ENCODE peak calls at places on chromosomes 11 and 22, in five cellular contexts. One of them, this sample, is unnamed.

GRCh38 chr11:128929468-128929867 is 13.2 kb downstream of the TP53AIP1 start:
- DNase-seq in K562: no peak
- DNase-seq in SK-N-SH: no peak
- DNase-seq in IMR-90: peak; percentile 18
- DNase-seq in GM12878: no peak
- DNase-seq in this sample: no peak

GRCh38 chr11:28169816-28170215 is 61.6 kb downstream of the METTL15 start:
- DNase-seq in SK-N-SH: no peak
- DNase-seq in IMR-90: peak; percentile 71
- DNase-seq in GM12878: no peak
- DNase-seq in K562: no peak
- DNase-seq in this sample: no peak

GRCh38 chr11:116696381-116696941 is 76.3 kb downstream of the BUD13 start:
- DNase-seq in K562: no peak
- DNase-seq in IMR-90: no peak
- DNase-seq in GM12878: no peak
- DNase-seq in SK-N-SH: peak; percentile 21
- DNase-seq in this sample: no peak

GRCh38 chr22:32805586-32805881 is 4.0 kb downstream of the TIMP3 start:
- DNase-seq in SK-N-SH: no peak
- DNase-seq in IMR-90: no peak
- DNase-seq in GM12878: no peak
- DNase-seq in K562: no peak
- DNase-seq in this sample: no peak

GRCh38 chr22:28831140-28832072 is 31.0 kb upstream of the XBP1 start:
- DNase-seq in GM12878: no peak
- DNase-seq in SK-N-SH: no peak
- DNase-seq in IMR-90: no peak
- DNase-seq in K562: no peak
- DNase-seq in this sample: no peak

GRCh38 chr22:18068381-18068988 is 9.3 kb upstream of the PEX26 start:
- DNase-seq in GM12878: no peak
- DNase-seq in K562: no peak
- DNase-seq in IMR-90: peak; percentile 44
- DNase-seq in SK-N-SH: no peak
- DNase-seq in this sample: peak; percentile 55

GRCh38 chr11:85685820-85686459 is at the start of gene CCDC89:
- DNase-seq in SK-N-SH: peak; percentile 79
- DNase-seq in IMR-90: peak; percentile 99
- DNase-seq in GM12878: no peak
- DNase-seq in K562: no peak
- DNase-seq in this sample: peak; percentile 68

GRCh38 chr11:21405403-21405802 is 736.0 kb downstream of the NELL1 start:
- DNase-seq in K562: no peak
- DNase-seq in GM12878: no peak
- DNase-seq in SK-N-SH: no peak
- DNase-seq in IMR-90: no peak
- DNase-seq in this sample: no peak

GRCh38 chr22:20425821-20426615 is 11.6 kb downstream of the SCARF2 start:
- DNase-seq in K562: no peak
- DNase-seq in IMR-90: no peak
- DNase-seq in SK-N-SH: no peak
- DNase-seq in GM12878: no peak
- DNase-seq in this sample: no peak

GRCh38 chr11:118434123-118434552 is 2.2 kb upstream of the KMT2A start:
- DNase-seq in K562: no peak
- DNase-seq in IMR-90: peak; percentile 48
- DNase-seq in GM12878: no peak
- DNase-seq in SK-N-SH: peak; percentile 67
- DNase-seq in this sample: peak; percentile 32

GRCh38 chr11:118435893-118436624 is at the start of gene KMT2A:
- DNase-seq in K562: peak; percentile 94
- DNase-seq in GM12878: no peak
- DNase-seq in SK-N-SH: peak; percentile 96
- DNase-seq in IMR-90: peak; percentile 95
- DNase-seq in this sample: peak; percentile 93

GRCh38 chr11:118435233-118435892 is 929 bp upstream of the KMT2A start:
- DNase-seq in SK-N-SH: peak; percentile 83
- DNase-seq in IMR-90: peak; percentile 20
- DNase-seq in GM12878: no peak
- DNase-seq in K562: peak; percentile 67
- DNase-seq in this sample: peak; percentile 75

GRCh38 chr11:118436639-118437045 is 350 bp downstream of the KMT2A start:
- DNase-seq in K562: no peak
- DNase-seq in IMR-90: peak; percentile 21
- DNase-seq in SK-N-SH: no peak
- DNase-seq in GM12878: no peak
- DNase-seq in this sample: no peak

GRCh38 chr11:118434553-118435232 is 1.6 kb upstream of the KMT2A start:
- DNase-seq in SK-N-SH: no peak
- DNase-seq in GM12878: no peak
- DNase-seq in IMR-90: peak; percentile 40
- DNase-seq in K562: no peak
- DNase-seq in this sample: no peak
- TF ChIP-seq MXI1 in SK-N-SH: no peak
- TF ChIP-seq MXI1 in GM12878: peak; percentile 82
- TF ChIP-seq MXI1 in IMR-90: peak; percentile 92
- TF ChIP-seq MXI1 in K562: no peak
- TF ChIP-seq MXI1 in this sample: no peak

GRCh38 chr11:94131363-94132115 is 2.9 kb downstream of the PANX1 start:
- DNase-seq in GM12878: no peak
- DNase-seq in SK-N-SH: peak; percentile 44
- DNase-seq in K562: no peak
- DNase-seq in IMR-90: peak; percentile 50
- DNase-seq in this sample: no peak
- TF ChIP-seq MXI1 in GM12878: no peak
- TF ChIP-seq MXI1 in SK-N-SH: no peak
- TF ChIP-seq MXI1 in K562: no peak
- TF ChIP-seq MXI1 in IMR-90: no peak
- TF ChIP-seq MXI1 in this sample: no peak

DNA sequence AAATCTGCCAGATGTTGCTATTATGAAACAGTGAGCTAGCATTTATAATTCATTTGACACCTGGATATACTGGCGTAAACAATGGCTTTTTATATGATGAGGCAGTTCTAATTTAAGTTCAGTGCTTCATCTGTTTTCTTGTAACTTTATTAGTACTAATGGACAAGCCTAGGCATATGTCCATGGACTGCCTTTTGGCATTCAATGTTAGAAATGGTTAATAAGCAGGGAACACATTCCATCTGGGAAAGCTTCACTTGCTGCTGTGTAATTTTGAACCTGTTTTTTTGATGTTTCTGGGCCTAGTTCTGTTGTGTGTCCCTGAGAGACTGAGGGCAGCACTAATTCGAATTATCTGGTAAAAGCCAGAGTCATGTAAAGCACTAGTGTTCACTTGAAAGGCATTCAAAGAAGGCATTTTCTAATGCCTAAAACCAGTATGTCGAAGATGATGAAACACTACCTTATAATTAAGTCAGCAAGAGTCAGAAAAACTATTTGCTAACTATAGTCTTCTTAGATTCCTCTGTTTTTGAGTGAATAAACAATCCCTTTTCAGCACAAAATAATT is 138.5 kb downstream of the SWAP70 start:
- DNase-seq in IMR-90: peak; percentile 91
- DNase-seq in GM12878: no peak
- DNase-seq in K562: no peak
- DNase-seq in SK-N-SH: peak; percentile 14
- DNase-seq in this sample: no peak
- TF ChIP-seq MXI1 in IMR-90: no peak
- TF ChIP-seq MXI1 in GM12878: no peak
- TF ChIP-seq MXI1 in K562: no peak
- TF ChIP-seq MXI1 in SK-N-SH: peak; percentile 35
- TF ChIP-seq MXI1 in this sample: no peak

GRCh38 chr11:45041556-45041955 is 90.9 kb upstream of the TP53I11 start:
- DNase-seq in K562: no peak
- DNase-seq in SK-N-SH: no peak
- DNase-seq in GM12878: no peak
- DNase-seq in IMR-90: no peak
- DNase-seq in this sample: no peak
- TF ChIP-seq MXI1 in K562: no peak
- TF ChIP-seq MXI1 in SK-N-SH: no peak
- TF ChIP-seq MXI1 in GM12878: no peak
- TF ChIP-seq MXI1 in IMR-90: no peak
- TF ChIP-seq MXI1 in this sample: no peak

DNA sequence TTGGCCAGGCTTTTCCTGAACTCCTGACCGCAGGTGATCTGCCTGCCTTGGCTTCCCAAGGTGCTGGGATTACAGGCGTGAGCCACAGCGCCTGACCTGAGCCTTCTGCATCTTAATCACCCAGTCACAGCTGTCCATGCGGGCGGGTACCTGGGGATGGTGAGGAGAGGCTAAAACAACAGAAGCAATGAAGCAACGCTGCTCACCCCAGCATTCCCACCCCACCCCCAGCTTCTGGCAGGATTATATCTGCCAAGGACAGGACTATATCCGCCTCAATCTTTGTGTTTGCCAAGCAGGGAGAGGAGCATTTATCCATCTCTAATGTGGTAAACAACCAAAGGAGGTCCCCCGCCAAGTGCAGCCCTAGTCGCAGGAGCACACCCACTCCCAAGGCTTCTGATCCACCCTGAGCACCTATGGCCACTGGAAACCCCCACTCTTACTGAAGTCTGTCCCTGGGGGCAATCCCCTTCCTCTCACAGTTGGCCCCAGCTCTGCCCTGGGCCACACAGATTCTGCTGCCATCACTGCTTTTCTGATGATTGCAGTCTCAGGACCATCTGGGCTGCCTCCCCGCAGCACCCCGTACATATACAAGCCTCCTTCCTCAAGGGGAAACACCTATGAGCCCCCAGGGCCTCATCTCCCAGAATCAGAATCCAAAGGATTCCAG is 8.8 kb upstream of the LGALS2 start:
- DNase-seq in SK-N-SH: no peak
- DNase-seq in GM12878: no peak
- DNase-seq in IMR-90: no peak
- DNase-seq in K562: no peak
- DNase-seq in this sample: no peak
- TF ChIP-seq MXI1 in SK-N-SH: no peak
- TF ChIP-seq MXI1 in GM12878: no peak
- TF ChIP-seq MXI1 in IMR-90: no peak
- TF ChIP-seq MXI1 in K562: no peak
- TF ChIP-seq MXI1 in this sample: no peak